ENCODE peak calls at places on chromosome 1, in ten cellular contexts. G is endothelial cell, X is AG09309, L is testis, M is heart left ventricle, F is fibroblast of pulmonary artery, Z is foreskin fibroblast, C is IMR-90, T is fibroblast of the aortic adventitia, H is brain microvascular endothelial cell. R is an unnamed sample.

GRCh38 chr1:169906938-169907337 is 13.2 kb upstream of the SCYL3 start:
- DNase-seq in C (no peak), M (no peak), F (peak), H (no peak), L (no peak), X (no peak), Z (peak), G (no peak), T (peak), R (no peak)

GRCh38 chr1:47231314-47232186 is 475 bp downstream of the TAL1 start:
- DNase-seq in H (peak), L (peak), Z (peak), T (peak), C (peak), F (peak), M (peak), G (peak), X (no peak), R (peak)

GRCh38 chr1:202158810-202159533 is 1.4 kb downstream of the PTPN7 start:
- DNase-seq in Z (no peak), H (no peak), T (no peak), L (peak), C (no peak), F (no peak), M (no peak), G (no peak), X (no peak), R (peak)

GRCh38 chr1:21705303-21705980 is 36.3 kb upstream of the RAP1GAP start:
- DNase-seq in T (no peak), H (no peak), X (no peak), Z (no peak), M (no peak), L (no peak), G (no peak), C (no peak), F (no peak), R (no peak)

GRCh38 chr1:109201123-109201703 is 12.5 kb upstream of the SARS1 start:
- DNase-seq in C (peak), L (peak), X (peak), H (peak), G (peak), T (peak), Z (peak), M (no peak), F (peak), R (no peak)

GRCh38 chr1:17520473-17521319 is 18.8 kb upstream of the ARHGEF10L start:
- DNase-seq in H (no peak), C (no peak), T (no peak), G (no peak), L (no peak), F (no peak), M (no peak), X (no peak), Z (no peak), R (no peak)

GRCh38 chr1:241825581-241825980 is 22.4 kb upstream of the EXO1 start:
- DNase-seq in X (no peak), L (no peak), Z (no peak), F (peak), M (no peak), C (peak), G (no peak), H (no peak), T (peak), R (no peak)

GRCh38 chr1:201883786-201884185 is 4.9 kb upstream of the SHISA4 start:
- DNase-seq in T (peak), G (no peak), C (peak), Z (no peak), M (no peak), F (peak), L (peak), X (no peak), H (no peak), R (no peak)

GRCh38 chr1:156062189-156062588 is 1.2 kb downstream of the RAB25 start:
- DNase-seq in C (peak), Z (no peak), X (no peak), H (peak), T (no peak), L (no peak), M (peak), F (no peak), G (no peak), R (no peak)

GRCh38 chr1:178885869-178886268 is 15.0 kb upstream of the ANGPTL1 start:
- DNase-seq in C (no peak), M (no peak), T (no peak), L (no peak), Z (no peak), X (no peak), H (no peak), F (no peak), G (no peak), R (no peak)
- TF ChIP-seq CTCF in C (no peak), M (no peak), T (no peak), L (no peak), Z (no peak), X (no peak), H (no peak), F (no peak), G (no peak), R (no peak)

DNA sequence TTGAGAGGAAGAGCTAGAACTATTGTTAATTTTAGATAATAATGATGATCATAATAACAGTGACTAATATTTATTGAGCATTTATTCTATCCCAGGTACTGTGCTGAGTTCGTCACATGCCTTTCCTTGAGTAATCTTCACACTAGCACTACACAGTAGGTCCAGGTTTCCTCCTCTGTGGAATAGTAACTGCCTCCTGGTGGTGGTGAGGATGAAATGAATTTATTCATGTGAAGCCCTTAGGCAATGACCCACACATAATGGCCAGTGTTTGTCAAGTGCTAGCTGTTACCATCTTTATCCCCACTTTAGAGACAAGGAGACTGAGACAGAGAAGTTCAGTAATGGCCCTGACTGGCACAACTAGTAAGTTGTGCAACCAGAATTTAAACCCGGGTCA is 5.9 kb downstream of the NIPAL3 start:
- DNase-seq in T (no peak), M (no peak), G (no peak), X (no peak), F (no peak), L (no peak), Z (no peak), H (no peak), C (no peak), R (no peak)
- TF ChIP-seq CTCF in T (no peak), M (no peak), G (peak), X (no peak), F (peak), L (no peak), Z (no peak), H (peak), C (peak), R (no peak)

DNA sequence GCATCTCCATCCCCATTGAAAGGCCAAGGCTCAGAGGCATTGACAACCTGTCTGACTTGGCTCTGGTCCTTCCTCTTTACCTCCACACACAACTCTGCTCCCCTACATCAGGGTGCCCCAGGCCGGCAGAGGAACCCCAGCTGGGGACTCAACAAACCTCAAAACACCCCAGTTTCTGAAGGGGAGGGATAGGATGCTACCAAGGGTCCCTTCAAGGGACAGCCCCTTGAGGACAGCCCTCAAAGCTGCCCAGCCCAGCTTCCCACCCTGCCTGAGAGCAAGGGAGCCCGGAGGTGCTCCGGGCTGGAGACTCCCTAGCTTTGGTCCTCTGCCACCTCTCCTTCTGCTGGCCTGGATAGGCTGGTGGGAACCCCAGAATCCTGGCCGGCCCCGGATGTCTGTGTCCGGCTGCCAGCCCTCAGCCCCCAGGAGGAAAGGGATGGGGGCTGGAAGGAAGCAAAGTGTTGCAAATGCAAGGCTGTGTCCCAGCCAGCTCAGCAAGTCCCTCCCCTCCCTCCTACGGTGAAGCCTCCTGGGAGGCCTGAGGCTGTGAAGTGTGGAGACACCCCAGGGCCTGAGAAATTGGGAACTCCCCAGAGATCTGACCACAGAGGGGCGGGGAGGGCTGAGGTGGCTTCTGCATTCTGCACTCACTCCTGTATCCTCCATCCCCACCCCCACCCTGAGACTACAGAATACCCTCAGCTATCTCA is 1.1 kb upstream of the MARCKSL1 start:
- DNase-seq in L (no peak), H (no peak), X (no peak), G (peak), C (peak), T (peak), Z (no peak), M (no peak), F (peak), R (peak)
- TF ChIP-seq CTCF in L (no peak), H (no peak), X (no peak), G (no peak), C (no peak), T (no peak), Z (no peak), M (no peak), F (no peak), R (no peak)

GRCh38 chr1:205988585-205988995 is 14.6 kb downstream of the RAB7B start:
- DNase-seq in L (no peak), F (no peak), Z (no peak), X (no peak), G (no peak), T (no peak), M (no peak), H (no peak), C (no peak), R (no peak)

GRCh38 chr1:205983925-205984725 is 19.1 kb downstream of the RAB7B start:
- DNase-seq in X (no peak), L (peak), F (peak), G (peak), M (peak), Z (peak), H (no peak), T (peak), C (peak), R (no peak)

GRCh38 chr1:205985330-205986005 is 17.7 kb downstream of the RAB7B start:
- DNase-seq in L (no peak), G (no peak), Z (no peak), M (no peak), X (no peak), H (no peak), C (no peak), T (no peak), F (no peak), R (no peak)

GRCh38 chr1:205986848-205987247 is 16.3 kb downstream of the RAB7B start:
- DNase-seq in L (no peak), G (no peak), Z (no peak), X (no peak), H (no peak), C (no peak), M (no peak), F (no peak), T (peak), R (no peak)

DNA sequence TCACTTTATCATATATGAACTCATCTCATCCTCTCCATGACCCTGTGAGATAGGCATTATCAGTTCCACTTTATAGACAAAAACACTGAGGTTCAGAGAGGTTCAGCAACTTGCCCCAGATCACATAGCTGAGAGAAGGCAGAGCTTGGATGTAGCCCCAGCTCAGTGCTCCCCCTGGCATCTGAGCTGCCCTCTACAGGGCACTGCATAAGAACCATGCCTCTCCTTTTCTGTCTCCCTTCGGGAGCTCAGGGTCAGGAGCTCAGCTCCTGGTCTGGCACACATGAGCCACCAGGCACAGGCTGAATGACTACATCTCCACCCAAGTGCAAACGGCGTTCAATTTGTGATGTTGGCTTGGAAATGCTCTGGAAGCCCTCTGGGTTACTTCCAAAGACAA is 16.9 kb downstream of the RAB7B start:
- DNase-seq in T (no peak), H (no peak), M (no peak), Z (no peak), X (no peak), C (no peak), F (no peak), L (no peak), G (no peak), R (no peak)
- TF ChIP-seq CTCF in T (peak), H (peak), M (no peak), Z (no peak), X (peak), C (peak), F (peak), L (no peak), G (no peak), R (peak)

DNA sequence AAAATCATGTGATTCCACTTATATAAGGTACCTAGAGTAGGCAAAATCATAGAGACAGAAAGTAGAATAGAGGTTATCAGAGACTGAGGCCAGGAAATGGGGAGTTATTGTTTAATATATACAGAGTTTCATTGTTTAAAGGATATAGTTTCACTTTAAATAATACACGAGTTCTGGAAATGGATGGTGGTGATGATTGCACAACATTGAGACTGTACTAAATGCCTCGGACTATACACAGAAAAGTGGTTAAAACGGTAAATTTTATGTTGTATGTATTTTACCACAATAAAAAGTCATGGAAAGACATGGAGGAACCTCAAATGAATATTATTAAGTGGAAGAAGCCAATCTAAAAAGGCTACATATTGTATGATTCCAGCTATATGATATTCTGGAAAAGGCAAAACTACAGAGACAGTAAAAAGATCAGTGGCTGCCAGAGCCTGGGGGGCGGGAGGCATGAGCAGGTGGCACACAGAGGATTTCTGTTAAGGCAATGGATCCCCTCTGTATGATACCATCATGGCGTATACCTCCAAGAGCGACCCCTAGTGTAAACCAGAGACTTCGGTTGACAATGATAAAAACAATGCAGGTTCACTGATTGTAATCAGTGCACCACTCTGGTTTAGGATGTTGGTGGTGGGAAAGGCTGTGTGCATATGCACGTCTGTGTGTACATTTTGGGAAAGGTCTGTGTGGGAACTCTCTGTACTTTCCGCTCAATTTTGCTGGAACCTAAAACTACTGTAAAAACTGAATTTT is 7.5 kb downstream of the C1orf198 start:
- DNase-seq in M (no peak), Z (no peak), H (no peak), T (no peak), C (no peak), X (no peak), L (no peak), F (no peak), G (no peak), R (no peak)
- TF ChIP-seq CTCF in M (no peak), Z (no peak), H (peak), T (no peak), C (no peak), X (no peak), L (no peak), F (no peak), G (no peak), R (no peak)

GRCh38 chr1:230068952-230069684 is 2.1 kb downstream of the GALNT2 start:
- DNase-seq in H (no peak), T (no peak), F (no peak), G (no peak), M (no peak), L (no peak), C (no peak), X (no peak), Z (no peak), R (no peak)
- TF ChIP-seq CTCF in H (peak), T (no peak), F (no peak), G (no peak), M (no peak), L (no peak), C (no peak), X (no peak), Z (no peak), R (no peak)

GRCh38 chr1:188463919-188464318 is 1635.2 kb downstream of the PLA2G4A start:
- DNase-seq in Z (no peak), H (no peak), G (no peak), L (no peak), C (peak), M (no peak), F (no peak), T (no peak), X (no peak), R (no peak)
- TF ChIP-seq CTCF in Z (no peak), H (no peak), G (no peak), L (no peak), C (peak), M (no peak), F (no peak), T (no peak), X (no peak), R (no peak)

GRCh38 chr1:10788592-10789006 is 7.8 kb downstream of the CASZ1 start:
- DNase-seq in Z (no peak), F (no peak), M (peak), H (no peak), T (no peak), G (peak), X (no peak), C (no peak), L (no peak), R (no peak)
- TF ChIP-seq CTCF in Z (peak), F (peak), M (peak), H (peak), T (no peak), G (no peak), X (peak), C (peak), L (no peak), R (no peak)

GRCh38 chr1:43673261-43673660 is 23.3 kb downstream of the KDM4A start:
- DNase-seq in X (no peak), G (no peak), L (no peak), C (no peak), Z (no peak), T (no peak), H (no peak), M (no peak), F (no peak), R (no peak)

GRCh38 chr1:43669878-43670277 is 19.9 kb downstream of the KDM4A start:
- DNase-seq in H (no peak), G (no peak), Z (no peak), M (no peak), X (no peak), T (no peak), L (no peak), C (no peak), F (no peak), R (no peak)

GRCh38 chr1:43671626-43672330 is 21.8 kb downstream of the KDM4A start:
- DNase-seq in F (peak), X (no peak), G (no peak), C (peak), T (peak), Z (peak), M (no peak), H (peak), L (no peak), R (no peak)

GRCh38 chr1:43668956-43669355 is 19.0 kb downstream of the KDM4A start:
- DNase-seq in F (peak), G (no peak), M (no peak), T (no peak), H (peak), Z (peak), C (peak), L (no peak), X (no peak), R (no peak)

GRCh38 chr1:43671193-43671592 is 21.2 kb downstream of the KDM4A start:
- DNase-seq in X (no peak), C (no peak), T (peak), G (no peak), F (no peak), L (no peak), H (no peak), M (no peak), Z (peak), R (no peak)
- TF ChIP-seq CTCF in X (no peak), C (no peak), T (no peak), G (no peak), F (no peak), L (no peak), H (no peak), M (no peak), Z (no peak), R (no peak)

R was measured in GM06990.